ENCODE peak calls at places on chromosomes 13 and 19, in five cellular contexts. P is uterus, Z is RWPE1, F is fibroblast of lung, E is endothelial cell. C is an unnamed sample.
A peak's percentile ranks its signal among the peaks of the same experiment; 100 is the strongest.

GRCh38 chr19:4115050-4115817 is 8.7 kb downstream of the MAP2K2 start:
- DNase-seq in P (no peak), E (no peak), Z (no peak), F (no peak), C (no peak)

GRCh38 chr19:39264306-39265290 is 3.6 kb upstream of the IFNL2 start:
- DNase-seq in E (peak; percentile 40), P (no peak), Z (no peak), F (no peak), C (no peak)

GRCh38 chr19:18507727-18508440 is 14.0 kb downstream of the ELL start:
- DNase-seq in F (peak; percentile 57), Z (no peak), E (no peak), P (no peak), C (no peak)

GRCh38 chr13:94329754-94330551 is 149.5 kb downstream of the DCT start:
- DNase-seq in P (peak; percentile 22), Z (peak; percentile 67), F (peak; percentile 97), E (no peak), C (peak; percentile 90)

GRCh38 chr13:33109801-33110200 is 93.6 kb downstream of the KL start:
- DNase-seq in P (no peak), F (no peak), Z (no peak), E (peak; percentile 54), C (no peak)

GRCh38 chr13:102309110-102309509 is 92.7 kb downstream of the FGF14 start:
- DNase-seq in F (no peak), P (no peak), E (no peak), Z (no peak), C (no peak)

GRCh38 chr13:93800342-93800741 is 573.7 kb downstream of the GPC6 start:
- DNase-seq in E (no peak), Z (no peak), P (no peak), F (no peak), C (no peak)

GRCh38 chr13:47454986-47455385 is 546.1 kb downstream of the SUCLA2 start:
- DNase-seq in P (no peak), Z (no peak), F (peak; percentile 57), E (no peak), C (no peak)

GRCh38 chr13:21344662-21345176 is 114.4 kb downstream of the ZDHHC20 start:
- DNase-seq in F (no peak), E (no peak), Z (no peak), P (no peak), C (no peak)

GRCh38 chr13:51721485-51721884 is 82.5 kb downstream of the DHRS12 start:
- DNase-seq in F (no peak), P (peak; percentile 47), Z (no peak), E (no peak), C (no peak)

GRCh38 chr19:6234527-6234926 is 45.2 kb downstream of the MLLT1 start:
- DNase-seq in F (no peak), E (no peak), Z (no peak), P (no peak), C (no peak)

GRCh38 chr13:114115191-114115671 is 17.2 kb downstream of the RASA3 start:
- DNase-seq in E (no peak), Z (peak; percentile 45), P (peak; percentile 16), F (peak; percentile 81), C (no peak)

GRCh38 chr13:62629618-62630017 is 1214.0 kb upstream of the PCDH20 start:
- DNase-seq in Z (no peak), E (no peak), F (no peak), P (no peak), C (no peak)

GRCh38 chr13:69109891-69110525 is 997.6 kb upstream of the ATXN8OS start:
- DNase-seq in P (no peak), Z (no peak), F (no peak), E (no peak), C (no peak)

GRCh38 chr13:67769063-67769986 is 539.2 kb upstream of the PCDH9 start:
- DNase-seq in Z (no peak), E (no peak), F (no peak), P (no peak), C (no peak)

GRCh38 chr13:37201081-37201480 is 95.6 kb upstream of the CSNK1A1L start:
- DNase-seq in E (no peak), P (no peak), Z (no peak), F (peak; percentile 22), C (no peak)

GRCh38 chr19:16289594-16289993 is 35.0 kb upstream of the KLF2 start:
- DNase-seq in E (no peak), P (no peak), Z (no peak), F (no peak), C (no peak)

GRCh38 chr19:33133438-33134031 is 1.6 kb downstream of the WDR88 start:
- DNase-seq in F (peak; percentile 51), E (no peak), Z (no peak), P (no peak), C (no peak)

GRCh38 chr19:33132021-33132420 is at the start of gene WDR88:
- DNase-seq in F (no peak), Z (no peak), P (no peak), E (no peak), C (no peak)

GRCh38 chr19:33130433-33130832 is 1.5 kb upstream of the WDR88 start:
- DNase-seq in F (no peak), E (no peak), Z (no peak), P (no peak), C (no peak)

GRCh38 chr19:33134571-33135041 is 2.7 kb downstream of the WDR88 start:
- DNase-seq in P (no peak), Z (no peak), F (no peak), E (no peak), C (no peak)

DNA sequence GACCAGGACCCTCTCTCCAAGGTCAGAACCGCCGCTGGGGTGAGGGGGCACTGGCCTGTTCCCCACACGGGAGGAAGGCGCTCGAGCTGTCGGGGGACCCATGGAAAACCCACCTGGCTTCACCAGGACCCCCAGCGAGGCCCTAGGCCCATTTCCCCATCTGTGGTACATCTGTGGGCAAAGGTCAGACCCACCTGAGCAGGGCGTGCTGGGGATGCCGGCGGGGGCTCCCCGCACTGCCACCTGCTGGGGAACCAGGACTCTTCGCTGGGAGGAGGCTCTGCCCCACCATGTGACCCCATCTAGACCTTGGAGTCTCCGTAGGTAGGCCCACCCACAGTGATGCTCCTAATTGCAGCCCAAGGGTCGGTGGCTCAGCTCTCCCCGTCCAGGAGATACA is 511 bp downstream of the WDR88 start:
- DNase-seq in P (no peak), F (no peak), Z (no peak), E (peak; percentile 37), C (no peak)
- TF ChIP-seq CTCF in P (no peak), F (no peak), Z (no peak), E (peak; percentile 48), C (peak; percentile 24)

DNA sequence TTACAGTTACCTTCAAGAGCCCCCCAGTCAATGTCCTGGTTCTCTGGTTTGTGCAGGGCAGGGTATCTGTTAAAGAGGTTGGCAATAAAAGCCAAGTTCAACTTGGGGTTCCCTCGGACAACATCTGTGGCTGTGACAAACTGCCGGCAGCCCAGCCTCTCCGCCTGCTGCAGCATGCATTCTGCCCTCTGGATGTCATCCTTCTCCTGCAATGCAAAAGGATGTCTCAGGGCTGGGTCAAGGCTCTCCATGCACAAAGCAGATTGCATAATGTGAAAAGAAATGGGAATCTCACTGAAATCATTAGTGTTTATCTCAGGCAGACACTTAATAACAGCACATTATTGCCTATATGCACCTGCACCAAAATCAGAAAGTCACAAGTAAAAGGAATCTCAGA is 35.1 kb downstream of the LCP1 start:
- DNase-seq in Z (peak; percentile 27), F (peak; percentile 39), P (no peak), E (peak; percentile 28), C (no peak)
- TF ChIP-seq CTCF in Z (no peak), F (no peak), P (no peak), E (no peak), C (peak; percentile 38)

GRCh38 chr19:49347191-49347590 is 12.0 kb downstream of the CD37 start:
- DNase-seq in P (no peak), E (no peak), Z (no peak), F (no peak), C (no peak)

GRCh38 chr19:49344516-49345423 is 9.6 kb downstream of the CD37 start:
- DNase-seq in F (no peak), P (no peak), Z (no peak), E (no peak), C (no peak)

GRCh38 chr19:49348305-49349188 is 13.3 kb downstream of the CD37 start:
- DNase-seq in P (no peak), F (no peak), Z (no peak), E (no peak), C (no peak)

GRCh38 chr19:49349567-49349966 is 12.6 kb downstream of the TEAD2 start:
- DNase-seq in E (no peak), P (no peak), Z (no peak), F (no peak), C (no peak)

GRCh38 chr19:49347835-49348234 is 12.6 kb downstream of the CD37 start:
- DNase-seq in E (no peak), F (peak; percentile 76), Z (peak; percentile 62), P (no peak), C (peak; percentile 41)
- TF ChIP-seq CTCF in E (no peak), F (peak; percentile 12), Z (no peak), P (no peak), C (peak; percentile 18)

DNA sequence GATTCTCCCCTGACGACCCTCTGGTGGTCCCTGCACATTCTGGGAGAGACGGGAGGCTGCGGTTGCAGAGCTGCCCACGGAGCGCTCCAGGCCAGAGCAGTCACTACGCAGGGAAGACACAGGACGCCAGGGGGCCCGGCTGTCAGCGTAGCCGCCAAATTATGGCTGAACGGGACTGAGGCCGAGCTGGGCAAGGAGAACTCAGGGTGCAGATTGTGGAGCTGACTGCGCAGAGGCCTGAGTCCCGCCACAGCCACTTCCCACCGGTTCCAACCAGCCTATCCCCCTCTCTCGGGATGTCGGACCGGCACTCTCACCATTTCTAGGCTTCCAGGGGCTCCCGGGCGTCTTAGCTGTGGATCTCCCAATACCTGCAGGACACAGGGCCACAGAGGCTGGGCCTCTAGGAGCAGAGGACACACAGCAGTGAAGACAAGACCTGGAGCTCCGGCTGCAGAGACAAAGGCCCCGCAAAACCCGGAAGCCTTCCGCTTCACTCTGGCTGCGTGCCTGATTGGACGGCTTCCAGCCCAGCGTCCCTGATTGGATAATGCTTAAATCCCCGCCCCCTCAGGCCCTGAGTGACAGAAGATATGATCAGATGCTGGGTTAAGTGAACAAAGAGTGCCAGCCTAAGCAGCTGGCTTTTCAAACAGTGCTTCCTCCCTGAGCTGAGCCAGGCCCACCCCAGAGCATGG is at the start of gene ZNF737:
- DNase-seq in P (peak; percentile 94), Z (peak; percentile 73), E (peak; percentile 90), F (peak; percentile 97), C (peak; percentile 85)
- TF ChIP-seq CTCF in P (peak; percentile 30), Z (no peak), E (peak; percentile 18), F (peak; percentile 39), C (peak; percentile 41)

GRCh38 chr19:7366701-7367420 is 18.1 kb downstream of the ARHGEF18 start:
- DNase-seq in P (no peak), E (no peak), F (peak; percentile 49), Z (peak; percentile 45), C (no peak)
- TF ChIP-seq CTCF in P (peak; percentile 22), E (peak; percentile 73), F (peak; percentile 22), Z (peak; percentile 23), C (peak; percentile 30)

GRCh38 chr13:38670627-38671026 is 16.2 kb upstream of the FREM2 start:
- DNase-seq in Z (no peak), E (no peak), P (no peak), F (peak; percentile 6), C (peak; percentile 49)
- TF ChIP-seq CTCF in Z (no peak), E (no peak), P (no peak), F (no peak), C (peak; percentile 53)